ENCODE peak calls at places on chromosomes 5 and 9, in four cellular contexts. K is fibroblast of mammary gland, D is C1 segment of cervical spinal cord, M is neural crest cell. Y is an unnamed sample.

GRCh38 chr9:16247188-16247875 is 623.1 kb downstream of the BNC2 start:
- DNase-seq in K (peak), D (no peak), M (no peak), Y (no peak)

GRCh38 chr5:119411935-119412623 is 40.2 kb upstream of the HSD17B4 start:
- DNase-seq in K (peak), D (peak), M (peak), Y (peak)

GRCh38 chr5:174310243-174310642 is 264.7 kb downstream of the NSG2 start:
- DNase-seq in K (no peak), D (no peak), M (no peak), Y (no peak)

GRCh38 chr5:5271606-5272321 is 131.6 kb downstream of the ADAMTS16 start:
- DNase-seq in K (no peak), D (no peak), M (no peak), Y (no peak)

GRCh38 chr9:6096821-6097220 is 81.4 kb upstream of the RANBP6 start:
- DNase-seq in K (peak), D (no peak), M (no peak), Y (no peak)

GRCh38 chr5:103218164-103218563 is 40.4 kb upstream of the MACIR start:
- DNase-seq in K (no peak), D (no peak), M (no peak), Y (no peak)

GRCh38 chr9:73451003-73451402 is 299.3 kb downstream of the ANXA1 start:
- DNase-seq in K (no peak), D (no peak), M (no peak), Y (peak)

GRCh38 chr9:130368631-130369103 is 76.1 kb upstream of the ASS1 start:
- DNase-seq in K (no peak), D (no peak), M (no peak), Y (no peak)

GRCh38 chr9:36584626-36585460 is 12.1 kb downstream of the MELK start:
- DNase-seq in K (peak), D (no peak), M (no peak), Y (no peak)

GRCh38 chr5:124289641-124290201 is 456.7 kb downstream of the ZNF608 start:
- DNase-seq in K (no peak), D (peak), M (no peak), Y (peak)

GRCh38 chr5:42338136-42338535 is 85.1 kb upstream of the GHR start:
- DNase-seq in K (no peak), D (no peak), M (no peak), Y (no peak)

GRCh38 chr5:147203208-147203607 is 31.6 kb upstream of the STK32A start:
- DNase-seq in K (no peak), D (no peak), M (no peak), Y (no peak)

GRCh38 chr5:55480781-55481180 is 54.0 kb downstream of the PLPP1 start:
- DNase-seq in K (peak), D (no peak), M (no peak), Y (no peak)

GRCh38 chr9:135702002-135702721 is at the start of gene KCNT1:
- DNase-seq in K (peak), D (peak), M (peak), Y (peak)

GRCh38 chr5:1488882-1489680 is 34.7 kb downstream of the LPCAT1 start:
- DNase-seq in K (peak), D (no peak), M (no peak), Y (no peak)

GRCh38 chr9:14846871-14847311 is 63.3 kb downstream of the FREM1 start:
- DNase-seq in K (peak), D (no peak), M (peak), Y (peak)

GRCh38 chr5:65927497-65928340 is 1.3 kb downstream of the ERBIN start:
- DNase-seq in K (peak), D (no peak), M (no peak), Y (no peak)

GRCh38 chr5:12522116-12522515 is 617.9 kb upstream of the CTNND2 start:
- DNase-seq in K (no peak), D (no peak), M (no peak), Y (no peak)

GRCh38 chr5:366541-367357 is 45.2 kb downstream of the AHRR start:
- DNase-seq in K (no peak), D (no peak), M (no peak), Y (no peak)

GRCh38 chr5:963673-964531 is 44.7 kb upstream of the NKD2 start:
- DNase-seq in K (peak), D (no peak), M (no peak), Y (no peak)

GRCh38 chr5:179393078-179393477 is 47.8 kb upstream of the ADAMTS2 start:
- DNase-seq in K (peak), D (no peak), M (no peak), Y (no peak)

GRCh38 chr9:73284386-73284785 is 132.7 kb downstream of the ANXA1 start:
- DNase-seq in K (no peak), D (no peak), M (no peak), Y (no peak)

GRCh38 chr9:133137451-133138231 is 16.6 kb upstream of the RALGDS start:
- DNase-seq in K (no peak), D (peak), M (no peak), Y (no peak)

GRCh38 chr9:128121924-128122808 is 5.4 kb downstream of the PTGES2 start:
- DNase-seq in K (no peak), D (no peak), M (no peak), Y (no peak)

GRCh38 chr9:129665008-129665771 is at the start of gene PRRX2:
- DNase-seq in K (no peak), D (no peak), M (peak), Y (peak)

GRCh38 chr9:99954841-99955240 is 48.4 kb downstream of the STX17 start:
- DNase-seq in K (no peak), D (no peak), M (no peak), Y (no peak)

GRCh38 chr9:18610956-18611355 is 137.0 kb downstream of the ADAMTSL1 start:
- DNase-seq in K (no peak), D (peak), M (no peak), Y (no peak)

GRCh38 chr5:54942064-54942778 is 43.2 kb downstream of the ESM1 start:
- DNase-seq in K (peak), D (no peak), M (no peak), Y (no peak)

GRCh38 chr5:91240175-91240574 is 142.9 kb downstream of the ARRDC3 start:
- DNase-seq in K (no peak), D (no peak), M (no peak), Y (no peak)

GRCh38 chr5:66608501-66608900 is 12.3 kb downstream of the MAST4 start:
- DNase-seq in K (no peak), D (no peak), M (no peak), Y (no peak)

GRCh38 chr5:57370376-57370775 is 112.2 kb downstream of the ACTBL2 start:
- DNase-seq in K (no peak), D (no peak), M (no peak), Y (no peak)

GRCh38 chr9:14584571-14584970 is 108.7 kb downstream of the ZDHHC21 start:
- DNase-seq in K (no peak), D (no peak), M (no peak), Y (no peak)